ENCODE peak calls at places on chromosomes 1 and 21, in four cellular contexts. X is substantia nigra, Y is heart right ventricle, S is AG08396. C is an unnamed sample.

GRCh38 chr1:185260611-185261010 is 56.4 kb downstream of the IVNS1ABP start:
- DNase-seq in X (no peak), Y (no peak), S (no peak), C (no peak)

GRCh38 chr1:12356004-12356890 is 126.4 kb downstream of the VPS13D start:
- DNase-seq in X (no peak), Y (no peak), S (no peak), C (no peak)

GRCh38 chr21:43922949-43923348 is 57.9 kb downstream of the AGPAT3 start:
- DNase-seq in X (no peak), Y (no peak), S (no peak), C (no peak)

GRCh38 chr1:68225781-68226180 is 6.5 kb downstream of the WLS start:
- DNase-seq in X (no peak), Y (no peak), S (no peak), C (no peak)

GRCh38 chr1:156652131-156652991 is 10.4 kb downstream of the BCAN start:
- DNase-seq in X (no peak), Y (no peak), S (peak; percentile 60), C (no peak)

GRCh38 chr1:194369060-194369459 is 1182.6 kb upstream of the B3GALT2 start:
- DNase-seq in X (no peak), Y (no peak), S (no peak), C (no peak)

GRCh38 chr1:200262326-200262965 is 147.4 kb downstream of the ZNF281 start:
- DNase-seq in X (no peak), Y (no peak), S (no peak), C (no peak)

GRCh38 chr1:193322218-193322617 is 135.8 kb upstream of the B3GALT2 start:
- DNase-seq in X (no peak), Y (no peak), S (peak; percentile 45), C (no peak)